ENCODE peak calls at places on chromosomes 2 and 18, in four cellular contexts. K, V, X and I are unnamed samples.

GRCh38 chr18:48893559-48894265 is 57.1 kb downstream of the SMAD7 start:
- DNase-seq in K (no peak), V (no peak), X (no peak), I (no peak)

GRCh38 chr2:229836847-229837246 is 85.0 kb downstream of the TRIP12 start:
- DNase-seq in K (no peak), V (no peak), X (no peak), I (no peak)

GRCh38 chr2:235611337-235611736 is 117.5 kb downstream of the AGAP1 start:
- DNase-seq in K (no peak), V (no peak), X (no peak), I (no peak)

GRCh38 chr2:178190938-178191910 is 3.1 kb upstream of the OSBPL6 start:
- DNase-seq in K (no peak), V (no peak), X (no peak), I (no peak)

GRCh38 chr2:19228092-19228670 is 130.2 kb downstream of the OSR1 start:
- DNase-seq in K (no peak), V (no peak), X (no peak), I (no peak)

GRCh38 chr2:237507478-237507877 is 20.4 kb downstream of the MLPH start:
- DNase-seq in K (no peak), V (no peak), X (no peak), I (no peak)

GRCh38 chr2:120520929-120521912 is 175.3 kb downstream of the INHBB start:
- DNase-seq in K (peak; percentile 55), V (no peak), X (peak; percentile 44), I (no peak)

GRCh38 chr2:17059452-17059851 is 393.8 kb upstream of the CYRIA start:
- DNase-seq in K (no peak), V (no peak), X (no peak), I (no peak)

GRCh38 chr2:62320657-62321357 is 124.9 kb downstream of the B3GNT2 start:
- DNase-seq in K (no peak), V (no peak), X (no peak), I (no peak)

GRCh38 chr2:241547781-241548450 is 10.6 kb upstream of the BOK start:
- DNase-seq in K (no peak), V (no peak), X (no peak), I (no peak)

GRCh38 chr2:136990316-136990715 is 225.0 kb downstream of the THSD7B start:
- DNase-seq in K (no peak), V (no peak), X (no peak), I (no peak)

GRCh38 chr2:143907801-143908200 is 612.1 kb downstream of the ZEB2 start:
- DNase-seq in K (no peak), V (no peak), X (no peak), I (no peak)

GRCh38 chr2:112463256-112463655 is 18.7 kb upstream of the TTL start:
- DNase-seq in K (no peak), V (no peak), X (no peak), I (no peak)

GRCh38 chr18:3748081-3748480 is 298.1 kb downstream of the TGIF1 start:
- DNase-seq in K (no peak), V (no peak), X (no peak), I (no peak)

GRCh38 chr18:54712315-54712714 is 116.0 kb upstream of the RAB27B start:
- DNase-seq in K (no peak), V (no peak), X (no peak), I (no peak)

GRCh38 chr2:39513641-39514094 is 76.6 kb upstream of the MAP4K3 start:
- DNase-seq in K (peak; percentile 91), V (peak; percentile 74), X (peak; percentile 41), I (peak; percentile 73)

GRCh38 chr2:207205173-207205957 is 39.6 kb upstream of the KLF7 start:
- DNase-seq in K (no peak), V (no peak), X (no peak), I (no peak)

GRCh38 chr2:15212249-15212648 is 348.9 kb downstream of the NBAS start:
- DNase-seq in K (no peak), V (no peak), X (no peak), I (no peak)

GRCh38 chr2:221309888-221310287 is 262.2 kb downstream of the EPHA4 start:
- DNase-seq in K (no peak), V (no peak), X (no peak), I (no peak)

GRCh38 chr18:582465-582864 is 2.3 kb downstream of the CETN1 start:
- DNase-seq in K (no peak), V (no peak), X (no peak), I (no peak)

GRCh38 chr2:234334146-234334545 is 162.7 kb downstream of the ARL4C start:
- DNase-seq in K (peak; percentile 7), V (no peak), X (no peak), I (no peak)

GRCh38 chr18:52462853-52463252 is 122.9 kb downstream of the DCC start:
- DNase-seq in K (no peak), V (no peak), X (no peak), I (no peak)

GRCh38 chr18:33532978-33533377 is 45.0 kb upstream of the ASXL3 start:
- DNase-seq in K (no peak), V (no peak), X (no peak), I (no peak)

GRCh38 chr2:146413086-146413610 is 1431.7 kb upstream of the ACVR2A start:
- DNase-seq in K (no peak), V (no peak), X (no peak), I (no peak)

GRCh38 chr18:55337908-55338521 is 250.0 kb downstream of the TCF4 start:
- DNase-seq in K (no peak), V (no peak), X (no peak), I (peak; percentile 27)